ENCODE peak calls at places on chromosome 17, in ten cellular contexts. U, B, J, O, N, H, A, F, X and E are unnamed samples.

GRCh38 chr17:65656390-65657250 is 95.2 kb upstream of the AXIN2 start:
- DNase-seq in U (peak; percentile 43), B (no peak), J (no peak), O (peak; percentile 84), N (no peak), H (no peak), A (no peak), F (no peak), X (no peak), E (no peak)

GRCh38 chr17:73901661-73902415 is 257.6 kb upstream of the SDK2 start:
- DNase-seq in U (peak; percentile 12), B (no peak), J (no peak), O (peak; percentile 52), N (no peak), H (no peak), A (no peak), F (no peak), X (no peak), E (no peak)

GRCh38 chr17:39722104-39722503 is 8.2 kb downstream of the MIEN1 start:
- DNase-seq in U (no peak), B (no peak), J (no peak), O (no peak), N (no peak), H (no peak), A (no peak), F (no peak), X (no peak), E (no peak)

GRCh38 chr17:71760062-71760720 is 360.6 kb upstream of the SOX9 start:
- DNase-seq in U (peak; percentile 43), B (no peak), J (no peak), O (no peak), N (no peak), H (no peak), A (no peak), F (no peak), X (no peak), E (no peak)

GRCh38 chr17:78988152-78988551 is 8.4 kb upstream of the LGALS3BP start:
- DNase-seq in U (no peak), B (no peak), J (no peak), O (no peak), N (no peak), H (no peak), A (no peak), F (no peak), X (no peak), E (no peak)

GRCh38 chr17:73261617-73261951 is at the start of gene CPSF4L:
- DNase-seq in U (no peak), B (no peak), J (no peak), O (no peak), N (no peak), H (no peak), A (no peak), F (no peak), X (no peak), E (no peak)

GRCh38 chr17:81073967-81074366 is 39.0 kb downstream of the BAIAP2 start:
- DNase-seq in U (no peak), B (no peak), J (no peak), O (no peak), N (no peak), H (no peak), A (no peak), F (no peak), X (no peak), E (no peak)

GRCh38 chr17:82230627-82231311 is 1.9 kb downstream of the SLC16A3 start:
- DNase-seq in U (peak; percentile 95), B (peak; percentile 56), J (no peak), O (peak; percentile 44), N (no peak), H (no peak), A (no peak), F (peak; percentile 82), X (peak; percentile 60), E (no peak)

GRCh38 chr17:7930841-7931631 is 710 bp downstream of the TRAPPC1 start:
- DNase-seq in U (no peak), B (no peak), J (no peak), O (no peak), N (no peak), H (no peak), A (no peak), F (no peak), X (no peak), E (no peak)

GRCh38 chr17:79797492-79798295 is 817 bp upstream of the CBX8 start:
- DNase-seq in U (peak; percentile 40), B (no peak), J (no peak), O (no peak), N (no peak), H (peak; percentile 61), A (no peak), F (no peak), X (no peak), E (no peak)

GRCh38 chr17:5260542-5260941 is 21.5 kb upstream of the RABEP1 start:
- DNase-seq in U (no peak), B (no peak), J (no peak), O (no peak), N (no peak), H (no peak), A (no peak), F (no peak), X (no peak), E (no peak)

GRCh38 chr17:75693500-75694481 is 26.7 kb downstream of the SAP30BP start:
- DNase-seq in U (peak; percentile 96), B (peak; percentile 91), J (no peak), O (no peak), N (no peak), H (no peak), A (peak; percentile 92), F (no peak), X (peak; percentile 87), E (no peak)

GRCh38 chr17:59830007-59830630 is 62.6 kb downstream of the TUBD1 start:
- DNase-seq in U (peak; percentile 56), B (no peak), J (no peak), O (peak; percentile 42), N (no peak), H (no peak), A (no peak), F (no peak), X (no peak), E (no peak)

GRCh38 chr17:2459917-2460271 is 51.8 kb downstream of the METTL16 start:
- DNase-seq in U (no peak), B (no peak), J (no peak), O (no peak), N (no peak), H (no peak), A (no peak), F (no peak), X (no peak), E (no peak)

GRCh38 chr17:55161935-55162555 is 102.7 kb upstream of the HLF start:
- DNase-seq in U (peak; percentile 89), B (peak; percentile 71), J (no peak), O (no peak), N (no peak), H (no peak), A (no peak), F (no peak), X (no peak), E (no peak)

GRCh38 chr17:50834786-50835562 is 412 bp upstream of the WFIKKN2 start:
- DNase-seq in U (peak; percentile 14), B (no peak), J (no peak), O (no peak), N (no peak), H (no peak), A (no peak), F (no peak), X (no peak), E (no peak)

GRCh38 chr17:39769974-39770587 is 32.3 kb downstream of the GRB7 start:
- DNase-seq in U (peak; percentile 41), B (peak; percentile 23), J (no peak), O (peak; percentile 86), N (no peak), H (no peak), A (no peak), F (no peak), X (no peak), E (peak; percentile 77)

GRCh38 chr17:46143827-46144236 is 49.4 kb downstream of the KANSL1 start:
- DNase-seq in U (no peak), B (no peak), J (no peak), O (no peak), N (no peak), H (no peak), A (no peak), F (no peak), X (no peak), E (no peak)

GRCh38 chr17:79066963-79067362 is 7.7 kb upstream of the ENGASE start:
- DNase-seq in U (no peak), B (no peak), J (no peak), O (no peak), N (no peak), H (no peak), A (no peak), F (no peak), X (no peak), E (no peak)

GRCh38 chr17:67434061-67434525 is 57.0 kb downstream of the PITPNC1 start:
- DNase-seq in U (peak; percentile 23), B (no peak), J (no peak), O (peak; percentile 79), N (no peak), H (no peak), A (no peak), F (peak; percentile 93), X (no peak), E (peak; percentile 73)

GRCh38 chr17:871731-872517 is 89.8 kb downstream of the MRM3 start:
- DNase-seq in U (no peak), B (no peak), J (no peak), O (no peak), N (no peak), H (no peak), A (no peak), F (no peak), X (no peak), E (no peak)

GRCh38 chr17:81715872-81716673 is 4.0 kb downstream of the SLC25A10 start:
- DNase-seq in U (no peak), B (no peak), J (no peak), O (no peak), N (no peak), H (no peak), A (no peak), F (no peak), X (no peak), E (no peak)

GRCh38 chr17:79789943-79790804 is 6.7 kb downstream of the CBX8 start:
- DNase-seq in U (peak; percentile 64), B (no peak), J (no peak), O (no peak), N (no peak), H (peak; percentile 67), A (no peak), F (no peak), X (no peak), E (no peak)

GRCh38 chr17:79354173-79354820 is 256.6 kb downstream of the RBFOX3 start:
- DNase-seq in U (no peak), B (no peak), J (no peak), O (no peak), N (no peak), H (no peak), A (no peak), F (no peak), X (no peak), E (no peak)

GRCh38 chr17:73255671-73256181 is 6.0 kb downstream of the CPSF4L start:
- DNase-seq in U (peak; percentile 62), B (no peak), J (no peak), O (peak; percentile 68), N (peak; percentile 43), H (peak; percentile 78), A (no peak), F (peak; percentile 45), X (peak; percentile 29), E (no peak)

GRCh38 chr17:3534881-3535252 is 22.7 kb downstream of the TRPV3 start:
- DNase-seq in U (peak; percentile 64), B (no peak), J (no peak), O (peak; percentile 31), N (no peak), H (no peak), A (no peak), F (no peak), X (peak; percentile 24), E (no peak)

GRCh38 chr17:42527932-42528331 is 8.1 kb upstream of the NAGLU start:
- DNase-seq in U (no peak), B (no peak), J (no peak), O (no peak), N (no peak), H (no peak), A (no peak), F (no peak), X (no peak), E (no peak)

GRCh38 chr17:79752175-79752574 is 21.4 kb downstream of the ENPP7 start:
- DNase-seq in U (no peak), B (no peak), J (no peak), O (peak; percentile 73), N (no peak), H (no peak), A (no peak), F (no peak), X (no peak), E (no peak)